ENCODE peak calls at places on chromosomes 6 and 20, in nine cellular contexts. T is NCI-H2227 treated with DMSO at 0.1 percent for 48 hours, B is activated gamma-delta T cell treated with Interleukin-2 at 50 U/mL for 16 hours, O is NCI-H2081, C is thyroid gland, R is NCI-H2029 treated with DMSO at 0.1 percent for 48 hours, U is NCI-H460, I is RWPE1, V is neural crest cell. L is an unnamed sample.

GRCh38 chr6:164832410-164832809 is 477.0 kb downstream of the C6orf118 start:
- DNase-seq in T (no peak), B (no peak), O (no peak), C (no peak), R (no peak), U (no peak), I (no peak), V (no peak), L (no peak)

GRCh38 chr20:32164984-32165735 is 42.4 kb downstream of the PLAGL2 start:
- DNase-seq in T (no peak), B (no peak), O (no peak), C (no peak), R (no peak), U (no peak), I (no peak), V (no peak), L (peak; percentile 86)

GRCh38 chr6:47383360-47383759 is 73.7 kb upstream of the TNFRSF21 start:
- DNase-seq in T (no peak), B (no peak), O (no peak), C (no peak), R (no peak), U (no peak), I (no peak), V (no peak), L (no peak)

GRCh38 chr6:43916924-43917877 is 147.2 kb downstream of the VEGFA start:
- DNase-seq in T (no peak), B (no peak), O (no peak), C (peak; percentile 30), R (peak; percentile 4), U (no peak), I (no peak), V (no peak), L (peak; percentile 48)

GRCh38 chr6:99130897-99131873 is 183.4 kb upstream of the FBXL4 start:
- DNase-seq in T (no peak), B (no peak), O (no peak), C (no peak), R (no peak), U (no peak), I (no peak), V (no peak), L (no peak)

GRCh38 chr6:26414281-26414680 is 12.2 kb downstream of the BTN3A1 start:
- DNase-seq in T (no peak), B (no peak), O (no peak), C (no peak), R (no peak), U (no peak), I (no peak), V (no peak), L (no peak)

GRCh38 chr20:62642666-62643520 is 590 bp downstream of the SLCO4A1 start:
- DNase-seq in T (peak; percentile 14), B (peak; percentile 55), O (no peak), C (no peak), R (no peak), U (no peak), I (peak; percentile 61), V (no peak), L (no peak)

GRCh38 chr20:58719971-58720371 is 27.4 kb downstream of the NPEPL1 start:
- DNase-seq in T (no peak), B (no peak), O (no peak), C (no peak), R (no peak), U (no peak), I (no peak), V (no peak), L (no peak)

GRCh38 chr20:36862857-36863668 is 12.9 kb upstream of the TLDC2 start:
- DNase-seq in T (no peak), B (no peak), O (no peak), C (no peak), R (no peak), U (no peak), I (no peak), V (peak; percentile 30), L (no peak)

GRCh38 chr20:18388860-18389259 is 78.0 kb downstream of the DZANK1 start:
- DNase-seq in T (no peak), B (no peak), O (no peak), C (no peak), R (no peak), U (peak; percentile 4), I (peak; percentile 69), V (no peak), L (no peak)

GRCh38 chr6:122399348-122400120 is at the start of gene HSF2:
- DNase-seq in T (peak; percentile 81), B (peak; percentile 91), O (peak; percentile 93), C (peak; percentile 97), R (peak; percentile 97), U (peak; percentile 91), I (peak; percentile 96), V (peak; percentile 78), L (peak; percentile 96)